ENCODE peak calls at places on chromosomes 3 and 15, in nine cellular contexts. A, L, E, K, Q, B, H, I and S are unnamed samples.
A peak's percentile ranks its signal among the peaks of the same experiment; 100 is the strongest.

GRCh38 chr3:11385908-11386307 is 113.7 kb downstream of the ATG7 start:
- ATAC-seq in A (no peak), L (no peak), E (no peak), K (peak; percentile 40), Q (no peak), B (no peak), H (peak; percentile 60), I (peak; percentile 60), S (no peak)

GRCh38 chr3:76733073-76733759 is 306.7 kb upstream of the ROBO2 start:
- ATAC-seq in A (no peak), L (no peak), E (no peak), K (no peak), Q (no peak), B (no peak), H (no peak), I (no peak), S (no peak)

GRCh38 chr15:52111517-52112202 is 915 bp downstream of the BCL2L10 start:
- ATAC-seq in A (no peak), L (no peak), E (no peak), K (no peak), Q (no peak), B (no peak), H (no peak), I (no peak), S (no peak)

GRCh38 chr3:119497824-119498187 is 541 bp upstream of the TIMMDC1 start:
- ATAC-seq in A (peak; percentile 4), L (peak; percentile 4), E (peak; percentile 1), K (no peak), Q (peak; percentile 1), B (no peak), H (peak; percentile 26), I (peak; percentile 7), S (no peak)

GRCh38 chr3:71245971-71246860 is 337.3 kb downstream of the FOXP1 start:
- ATAC-seq in A (no peak), L (no peak), E (peak; percentile 49), K (no peak), Q (no peak), B (no peak), H (peak; percentile 7), I (peak; percentile 62), S (no peak)

GRCh38 chr3:177284383-177284881 is 87.2 kb upstream of the TBL1XR1 start:
- ATAC-seq in A (peak; percentile 41), L (peak; percentile 85), E (peak; percentile 69), K (no peak), Q (peak; percentile 25), B (no peak), H (peak; percentile 82), I (peak; percentile 77), S (peak; percentile 85)

GRCh38 chr15:59843609-59844008 is 154.5 kb upstream of the BNIP2 start:
- ATAC-seq in A (no peak), L (no peak), E (no peak), K (no peak), Q (no peak), B (no peak), H (no peak), I (no peak), S (no peak)

GRCh38 chr3:172260381-172260780 is 187.9 kb downstream of the GHSR start:
- ATAC-seq in A (no peak), L (peak; percentile 57), E (no peak), K (no peak), Q (peak; percentile 23), B (no peak), H (peak; percentile 43), I (peak; percentile 17), S (no peak)

GRCh38 chr3:194401815-194402461 is 2.9 kb upstream of the GP5 start:
- ATAC-seq in A (peak; percentile 31), L (no peak), E (no peak), K (no peak), Q (peak; percentile 19), B (no peak), H (no peak), I (peak; percentile 49), S (no peak)

DNA sequence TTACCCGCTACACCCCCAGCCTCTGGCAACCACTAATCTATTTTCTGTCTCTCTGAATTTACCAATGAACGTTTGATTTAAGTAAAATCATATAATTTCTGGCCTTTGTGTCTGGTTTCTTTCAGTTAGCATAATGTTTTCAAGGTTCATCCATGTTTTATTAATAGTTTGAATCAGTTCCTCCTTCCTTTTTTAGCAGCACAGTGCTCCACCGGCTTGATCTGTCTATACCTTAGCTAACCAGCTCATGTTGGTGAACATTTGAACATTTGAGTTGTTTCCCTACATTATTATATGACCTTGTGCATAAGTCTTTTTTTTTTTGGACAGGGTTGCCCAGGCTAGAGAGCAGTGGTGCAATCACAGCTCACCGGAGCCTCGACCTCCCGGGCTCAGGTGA is 33.3 kb downstream of the PDE8A start:
- ATAC-seq in A (no peak), L (no peak), E (no peak), K (no peak), Q (no peak), B (no peak), H (no peak), I (no peak), S (no peak)
- H3K27ac ChIP-seq in A (no peak overlapping the region), L (no peak overlapping the region), E (no peak overlapping the region), K (no peak overlapping the region), Q (no peak overlapping the region), B (no peak overlapping the region), H (no peak overlapping the region), I (no peak overlapping the region), S (no peak overlapping the region)

GRCh38 chr3:46368569-46368968 is 2.2 kb upstream of the CCR5 start:
- ATAC-seq in A (peak; percentile 75), L (peak; percentile 91), E (peak; percentile 58), K (no peak), Q (no peak), B (peak; percentile 72), H (peak; percentile 88), I (peak; percentile 78), S (peak; percentile 78)

GRCh38 chr3:46370784-46371183 is at the start of gene CCR5:
- ATAC-seq in A (no peak), L (no peak), E (no peak), K (no peak), Q (no peak), B (peak; percentile 52), H (peak; percentile 13), I (no peak), S (no peak)

GRCh38 chr3:46371802-46372340 is 1.1 kb downstream of the CCR5 start:
- ATAC-seq in A (no peak), L (no peak), E (no peak), K (no peak), Q (no peak), B (no peak), H (no peak), I (no peak), S (no peak)

GRCh38 chr3:46367811-46368210 is 2.9 kb upstream of the CCR5 start:
- ATAC-seq in A (no peak), L (no peak), E (no peak), K (no peak), Q (no peak), B (no peak), H (no peak), I (peak; percentile 35), S (no peak)

DNA sequence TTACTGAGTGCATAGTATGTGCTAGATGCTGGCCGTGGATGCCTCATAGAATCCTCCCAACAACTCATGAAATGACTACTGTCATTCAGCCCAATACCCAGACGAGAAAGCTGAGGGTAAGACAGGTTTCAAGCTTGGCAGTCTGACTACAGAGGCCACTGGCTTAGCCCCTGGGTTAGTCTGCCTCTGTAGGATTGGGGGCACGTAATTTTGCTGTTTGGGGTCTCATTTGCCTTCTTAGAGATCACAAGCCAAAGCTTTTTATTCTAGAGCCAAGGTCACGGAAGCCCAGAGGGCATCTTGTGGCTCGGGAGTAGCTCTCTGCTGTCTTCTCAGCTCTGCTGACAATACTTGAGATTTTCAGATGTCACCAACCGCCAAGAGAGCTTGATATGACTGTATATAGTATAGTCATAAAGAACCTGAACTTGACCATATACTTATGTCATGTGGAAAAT is 1.0 kb upstream of the CCR5 start:
- ATAC-seq in A (no peak), L (no peak), E (no peak), K (no peak), Q (no peak), B (peak; percentile 16), H (no peak), I (no peak), S (no peak)
- H3K27ac ChIP-seq in A (peak overlapping the region; percentile 11), L (peak overlapping the region; percentile 56), E (no peak overlapping the region), K (no peak overlapping the region), Q (no peak overlapping the region), B (no peak overlapping the region), H (no peak overlapping the region), I (no peak overlapping the region), S (no peak overlapping the region)

GRCh38 chr3:30948436-30948835 is 54.0 kb upstream of the GADL1 start:
- ATAC-seq in A (no peak), L (no peak), E (no peak), K (no peak), Q (no peak), B (no peak), H (no peak), I (no peak), S (no peak)

GRCh38 chr3:30951806-30952205 is 57.3 kb upstream of the GADL1 start:
- ATAC-seq in A (no peak), L (no peak), E (no peak), K (no peak), Q (no peak), B (no peak), H (no peak), I (no peak), S (no peak)

GRCh38 chr3:30952786-30953185 is 58.3 kb upstream of the GADL1 start:
- ATAC-seq in A (no peak), L (no peak), E (no peak), K (no peak), Q (no peak), B (no peak), H (no peak), I (no peak), S (no peak)

DNA sequence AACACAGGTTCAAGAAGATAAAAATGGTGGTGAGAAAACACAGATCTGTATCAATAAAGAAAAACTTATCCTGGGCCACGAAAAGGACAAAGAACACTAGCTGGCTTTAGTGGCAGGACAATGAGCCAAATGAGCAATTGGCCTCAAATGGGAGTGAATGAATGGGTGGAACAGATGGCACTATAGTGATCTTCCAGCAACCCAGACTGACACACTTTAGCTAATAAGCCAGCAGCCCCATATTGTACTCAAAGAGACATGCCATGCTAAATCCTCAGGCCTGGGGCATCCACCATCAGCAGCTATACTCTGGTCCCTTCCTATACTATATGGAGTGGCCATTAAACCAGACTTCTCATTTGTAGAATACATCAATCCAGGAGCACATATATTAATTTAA is 60.0 kb upstream of the GADL1 start:
- ATAC-seq in A (no peak), L (no peak), E (no peak), K (no peak), Q (no peak), B (no peak), H (no peak), I (no peak), S (no peak)
- H3K27ac ChIP-seq in A (no peak overlapping the region), L (no peak overlapping the region), E (no peak overlapping the region), K (no peak overlapping the region), Q (no peak overlapping the region), B (no peak overlapping the region), H (no peak overlapping the region), I (no peak overlapping the region), S (no peak overlapping the region)

DNA sequence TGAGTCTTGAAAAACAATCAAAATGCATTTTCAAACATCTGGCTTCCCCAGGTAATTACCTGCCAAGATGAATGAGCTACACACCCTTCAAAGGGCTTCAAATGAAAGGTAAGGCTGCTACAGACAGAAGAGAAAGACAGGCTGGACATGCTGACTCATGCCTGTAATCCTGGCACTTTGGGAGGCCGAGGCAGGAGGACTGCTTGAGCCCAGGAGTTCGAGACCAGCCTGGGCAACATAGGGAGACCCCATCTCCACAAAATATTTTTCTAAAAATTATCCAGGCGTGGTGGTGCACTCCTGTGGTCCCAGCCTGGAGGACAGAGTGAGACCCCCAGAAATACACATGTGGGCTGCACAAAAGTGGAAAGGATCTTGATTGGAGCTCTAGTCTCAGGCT is 14.5 kb upstream of the ZFYVE19 start:
- ATAC-seq in A (no peak), L (no peak), E (no peak), K (no peak), Q (no peak), B (no peak), H (no peak), I (no peak), S (no peak)
- H3K27ac ChIP-seq in A (no peak overlapping the region), L (no peak overlapping the region), E (no peak overlapping the region), K (no peak overlapping the region), Q (peak overlapping the region; percentile 96), B (no peak overlapping the region), H (no peak overlapping the region), I (no peak overlapping the region), S (no peak overlapping the region)